ENCODE peak calls at places on chromosomes 13 and 19, in eight cellular contexts. Y is RWPE1, V is cardiac muscle cell, M is IMR-90, C is nephron progenitor cell, T is dorsolateral prefrontal cortex, H is AG09309, Z is right lobe of liver. O is an unnamed sample.

GRCh38 chr13:25085125-25085742 is 10.7 kb upstream of the PABPC3 start:
- DNase-seq in C (peak), H (peak), T (peak), Z (no peak), M (peak), Y (peak), V (peak), O (peak)

GRCh38 chr13:54536112-54536511 is 1507.5 kb downstream of the OLFM4 start:
- DNase-seq in C (no peak), M (no peak), Z (no peak), Y (peak), T (no peak), V (no peak), H (no peak), O (no peak)

GRCh38 chr13:40486518-40487163 is 179.8 kb downstream of the FOXO1 start:
- DNase-seq in H (no peak), T (no peak), Z (no peak), Y (no peak), C (no peak), M (no peak), V (no peak), O (no peak)

GRCh38 chr19:35348909-35349611 is 1.4 kb downstream of the FFAR1 start:
- DNase-seq in V (no peak), Y (no peak), Z (peak), H (no peak), C (no peak), M (no peak), T (peak), O (no peak)

GRCh38 chr13:112755331-112755730 is 65.5 kb downstream of the ATP11A start:
- DNase-seq in C (no peak), Z (no peak), M (no peak), V (no peak), H (no peak), Y (no peak), T (no peak), O (no peak)

GRCh38 chr19:58182577-58182988 is 278 bp upstream of the ZNF274 start:
- DNase-seq in T (no peak), Z (no peak), M (no peak), Y (peak), C (no peak), H (peak), V (no peak), O (no peak)

GRCh38 chr13:61531383-61532065 is 115.9 kb upstream of the PCDH20 start:
- DNase-seq in C (no peak), H (no peak), M (no peak), Y (peak), Z (no peak), T (no peak), V (no peak), O (no peak)

GRCh38 chr19:6213696-6214585 is 65.8 kb downstream of the MLLT1 start:
- DNase-seq in H (no peak), Y (no peak), V (no peak), M (no peak), Z (no peak), T (no peak), C (no peak), O (no peak)

GRCh38 chr19:52991484-52991883 is 22.2 kb upstream of the ERVV-1 start:
- DNase-seq in Y (peak), Z (no peak), M (peak), H (peak), T (no peak), V (peak), C (no peak), O (peak)

GRCh38 chr13:32264407-32264806 is 50.8 kb downstream of the ZAR1L start:
- DNase-seq in Y (no peak), Z (peak), T (no peak), C (no peak), V (peak), H (no peak), M (peak), O (peak)

GRCh38 chr13:99323488-99323887 is 16.3 kb upstream of the GPR183 start:
- DNase-seq in H (no peak), C (no peak), M (peak), Y (no peak), V (no peak), Z (no peak), T (no peak), O (peak)

GRCh38 chr13:105139380-105140285 is 1395.8 kb downstream of the EFNB2 start:
- DNase-seq in H (no peak), M (peak), V (peak), C (no peak), T (peak), Z (peak), Y (no peak), O (peak)

GRCh38 chr19:3606174-3606689 is 443 bp downstream of the TBXA2R start:
- DNase-seq in H (no peak), V (no peak), Y (no peak), M (no peak), Z (peak), C (no peak), T (no peak), O (no peak)

GRCh38 chr13:94198666-94199065 is 280.8 kb downstream of the DCT start:
- DNase-seq in Y (no peak), C (no peak), M (no peak), H (no peak), V (peak), Z (no peak), T (no peak), O (peak)

GRCh38 chr19:34475026-34475974 is 6.3 kb upstream of the WTIP start:
- DNase-seq in V (peak), Z (no peak), H (peak), C (no peak), M (peak), Y (peak), T (no peak), O (peak)

GRCh38 chr19:3249408-3249807 is 24.9 kb downstream of the CELF5 start:
- DNase-seq in Z (no peak), H (no peak), V (no peak), M (no peak), T (no peak), Y (no peak), C (no peak), O (no peak)

GRCh38 chr13:101618440-101619187 is 166.1 kb downstream of the ITGBL1 start:
- DNase-seq in Y (no peak), H (no peak), V (no peak), Z (no peak), M (no peak), T (no peak), C (no peak), O (no peak)

GRCh38 chr13:50707533-50708096 is 135.9 kb downstream of the DLEU7 start:
- DNase-seq in C (no peak), Z (no peak), T (no peak), Y (no peak), M (no peak), H (no peak), V (no peak), O (no peak)

GRCh38 chr13:95698047-95698749 is 21.3 kb downstream of the DNAJC3 start:
- DNase-seq in H (no peak), M (peak), Z (no peak), Y (no peak), V (peak), C (no peak), T (no peak), O (peak)

GRCh38 chr13:30898721-30899188 is 7.3 kb upstream of the MEDAG start:
- DNase-seq in M (peak), T (no peak), H (peak), V (peak), Z (no peak), Y (peak), C (no peak), O (peak)

GRCh38 chr13:46345400-46345799 is 41.7 kb downstream of the RUBCNL start:
- DNase-seq in H (no peak), M (no peak), Z (no peak), T (no peak), V (peak), C (no peak), Y (no peak), O (no peak)

GRCh38 chr19:58182989-58183821 is at the start of gene ZNF274:
- DNase-seq in T (peak), M (peak), V (peak), Z (peak), Y (peak), H (peak), C (peak), O (peak)

GRCh38 chr13:97101912-97102311 is 107.6 kb upstream of the OXGR1 start:
- DNase-seq in C (no peak), Z (no peak), T (no peak), Y (no peak), V (no peak), M (no peak), H (no peak), O (no peak)

GRCh38 chr19:23882493-23882892 is 32.2 kb upstream of the ZNF726 start:
- DNase-seq in Z (peak), C (no peak), M (no peak), Y (no peak), V (no peak), H (no peak), T (no peak), O (no peak)

DNA sequence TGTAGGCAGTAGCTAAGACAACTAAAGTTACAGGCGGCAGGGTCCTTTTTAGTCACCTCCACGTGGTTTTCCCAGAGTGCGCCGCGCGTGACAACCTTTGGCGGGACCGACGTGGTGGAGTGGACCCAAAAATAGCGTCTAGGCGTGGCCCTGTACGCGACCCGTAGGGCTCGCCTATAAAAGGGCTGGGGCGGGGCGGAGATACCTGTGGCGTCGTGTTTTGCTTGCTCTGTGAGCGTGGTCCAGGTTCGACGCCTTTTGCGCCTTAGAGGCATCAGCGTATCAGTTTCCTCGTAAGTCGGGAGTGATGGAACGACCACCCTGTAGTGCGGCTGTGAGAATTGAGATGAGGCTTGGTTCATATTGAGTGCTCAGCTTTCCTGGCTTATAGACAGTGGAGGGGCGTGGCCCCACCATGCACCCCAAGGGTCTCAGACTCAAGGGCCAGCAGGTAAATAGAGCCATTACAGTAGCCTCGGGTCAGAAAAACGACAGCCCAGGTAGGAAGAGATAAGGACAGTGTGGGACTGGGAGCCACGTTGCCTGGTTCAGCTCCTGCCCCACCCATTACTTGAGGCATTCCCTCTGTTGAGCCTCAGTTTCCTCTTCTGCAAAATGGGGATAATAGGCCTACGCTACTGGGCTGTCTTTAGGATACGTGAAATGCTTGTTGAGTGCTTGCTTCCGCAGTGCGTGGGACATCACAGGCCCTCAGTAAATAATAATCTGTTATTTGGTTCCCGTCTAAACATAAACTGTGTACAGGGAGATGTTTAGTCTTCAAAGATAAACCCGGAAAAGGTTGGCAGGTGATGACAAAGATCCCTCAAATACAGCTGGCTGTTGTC is 690 bp upstream of the TMED1 start:
- DNase-seq in Z (peak), M (no peak), H (no peak), V (peak), Y (peak), T (peak), C (peak), O (peak)
- TF ChIP-seq CTCF in Z (no peak), M (no peak), H (no peak), V (no peak), Y (no peak), T (no peak), C (no peak), O (no peak)

GRCh38 chr13:75353786-75354193 is 128.2 kb downstream of the TBC1D4 start:
- DNase-seq in T (no peak), C (no peak), M (peak), H (no peak), Z (no peak), V (peak), Y (no peak), O (no peak)
- TF ChIP-seq CTCF in T (no peak), C (no peak), M (no peak), H (no peak), Z (no peak), V (no peak), Y (no peak), O (no peak)

GRCh38 chr13:83824561-83824960 is 57.7 kb downstream of the SLITRK1 start:
- DNase-seq in H (no peak), M (no peak), V (no peak), C (no peak), Z (no peak), T (peak), Y (no peak), O (no peak)
- TF ChIP-seq CTCF in H (no peak), M (no peak), V (no peak), C (no peak), Z (no peak), T (no peak), Y (no peak), O (no peak)

GRCh38 chr13:111270765-111271164 is 49.7 kb upstream of the TEX29 start:
- DNase-seq in C (no peak), Y (no peak), T (no peak), Z (no peak), M (peak), H (peak), V (no peak), O (peak)

GRCh38 chr13:111270126-111270525 is 50.3 kb upstream of the TEX29 start:
- DNase-seq in V (no peak), T (no peak), C (no peak), Y (no peak), Z (no peak), M (no peak), H (no peak), O (no peak)

GRCh38 chr13:111272117-111272516 is 48.3 kb upstream of the TEX29 start:
- DNase-seq in T (no peak), C (no peak), V (no peak), Y (no peak), Z (no peak), H (no peak), M (no peak), O (no peak)

GRCh38 chr13:111269508-111269907 is 50.9 kb upstream of the TEX29 start:
- DNase-seq in Z (no peak), C (no peak), V (no peak), T (no peak), H (no peak), Y (no peak), M (no peak), O (no peak)

DNA sequence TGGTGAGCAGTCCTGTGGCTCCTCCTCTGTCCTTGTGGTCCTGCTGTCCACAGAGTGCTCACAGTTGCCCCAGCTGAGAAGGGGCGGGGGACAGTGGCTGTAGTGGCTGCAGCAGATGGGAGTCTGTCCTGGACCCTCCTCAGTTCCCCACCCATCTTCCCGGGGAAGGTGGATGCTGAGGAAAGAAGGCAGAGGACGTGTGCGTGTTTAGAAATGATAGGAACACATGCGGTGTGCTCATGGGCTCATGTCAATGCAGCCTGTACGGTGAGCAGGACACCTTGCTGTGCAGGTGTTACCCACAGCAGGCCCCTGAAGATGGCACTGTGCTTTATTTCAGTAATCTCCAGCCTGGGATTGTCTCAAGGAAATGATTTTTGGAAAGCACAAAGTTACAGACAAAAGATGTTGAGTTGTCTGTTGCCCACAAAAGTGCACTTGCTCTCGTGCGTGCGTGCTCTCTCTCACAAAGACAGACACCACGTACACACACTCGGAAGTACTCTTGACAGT is 49.2 kb upstream of the TEX29 start:
- DNase-seq in H (no peak), C (no peak), Y (no peak), V (no peak), M (no peak), Z (no peak), T (no peak), O (no peak)
- TF ChIP-seq CTCF in H (no peak), C (no peak), Y (no peak), V (no peak), M (no peak), Z (no peak), T (no peak), O (no peak)

GRCh38 chr19:10895920-10896319 is 24.6 kb downstream of the CARM1 start:
- DNase-seq in T (no peak), V (no peak), Z (no peak), Y (no peak), M (no peak), C (peak), H (no peak), O (no peak)
- TF ChIP-seq CTCF in T (no peak), V (peak), Z (no peak), Y (no peak), M (no peak), C (no peak), H (no peak), O (no peak)

GRCh38 chr19:2119916-2120785 is 23.4 kb downstream of the IZUMO4 start:
- DNase-seq in T (no peak), Y (no peak), C (peak), Z (no peak), V (no peak), H (no peak), M (no peak), O (no peak)

GRCh38 chr19:2122251-2122650 is 25.5 kb downstream of the IZUMO4 start:
- DNase-seq in V (no peak), H (no peak), T (no peak), M (no peak), Z (no peak), C (no peak), Y (no peak), O (no peak)

GRCh38 chr19:2121416-2122051 is 24.8 kb downstream of the IZUMO4 start:
- DNase-seq in C (no peak), V (no peak), T (no peak), Y (no peak), H (no peak), Z (no peak), M (no peak), O (no peak)

GRCh38 chr19:2122982-2123381 is 26.3 kb downstream of the IZUMO4 start:
- DNase-seq in M (no peak), C (no peak), Z (no peak), Y (no peak), T (no peak), H (no peak), V (no peak), O (no peak)

DNA sequence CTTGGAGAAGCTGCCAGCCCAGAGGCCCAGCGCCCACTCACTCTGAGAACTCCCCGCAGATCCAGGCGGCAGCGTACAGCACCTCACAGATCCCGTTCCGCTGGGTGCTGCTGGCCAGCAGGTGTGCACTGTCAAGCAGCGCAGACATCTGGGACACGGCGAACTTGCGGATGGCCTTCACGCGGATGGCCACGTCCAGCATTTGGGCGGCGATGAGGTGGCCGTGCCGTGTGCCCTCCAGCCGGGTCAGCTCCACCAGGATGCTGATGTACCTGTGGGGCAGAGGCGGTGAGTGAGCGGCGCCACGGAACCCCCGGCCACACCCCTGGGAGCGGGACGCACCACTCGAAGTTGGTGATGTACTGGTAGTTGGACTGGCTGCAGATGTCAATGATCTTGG is 24.1 kb downstream of the IZUMO4 start:
- DNase-seq in T (no peak), C (no peak), H (no peak), V (no peak), Z (no peak), M (no peak), Y (no peak), O (no peak)
- TF ChIP-seq CTCF in T (no peak), C (no peak), H (no peak), V (no peak), Z (no peak), M (no peak), Y (no peak), O (no peak)

GRCh38 chr13:68810660-68811059 is 1297.0 kb upstream of the ATXN8OS start:
- DNase-seq in Z (no peak), Y (no peak), M (no peak), H (no peak), T (no peak), C (no peak), V (no peak), O (no peak)
- TF ChIP-seq CTCF in Z (no peak), Y (peak), M (no peak), H (no peak), T (no peak), C (no peak), V (no peak), O (no peak)

DNA sequence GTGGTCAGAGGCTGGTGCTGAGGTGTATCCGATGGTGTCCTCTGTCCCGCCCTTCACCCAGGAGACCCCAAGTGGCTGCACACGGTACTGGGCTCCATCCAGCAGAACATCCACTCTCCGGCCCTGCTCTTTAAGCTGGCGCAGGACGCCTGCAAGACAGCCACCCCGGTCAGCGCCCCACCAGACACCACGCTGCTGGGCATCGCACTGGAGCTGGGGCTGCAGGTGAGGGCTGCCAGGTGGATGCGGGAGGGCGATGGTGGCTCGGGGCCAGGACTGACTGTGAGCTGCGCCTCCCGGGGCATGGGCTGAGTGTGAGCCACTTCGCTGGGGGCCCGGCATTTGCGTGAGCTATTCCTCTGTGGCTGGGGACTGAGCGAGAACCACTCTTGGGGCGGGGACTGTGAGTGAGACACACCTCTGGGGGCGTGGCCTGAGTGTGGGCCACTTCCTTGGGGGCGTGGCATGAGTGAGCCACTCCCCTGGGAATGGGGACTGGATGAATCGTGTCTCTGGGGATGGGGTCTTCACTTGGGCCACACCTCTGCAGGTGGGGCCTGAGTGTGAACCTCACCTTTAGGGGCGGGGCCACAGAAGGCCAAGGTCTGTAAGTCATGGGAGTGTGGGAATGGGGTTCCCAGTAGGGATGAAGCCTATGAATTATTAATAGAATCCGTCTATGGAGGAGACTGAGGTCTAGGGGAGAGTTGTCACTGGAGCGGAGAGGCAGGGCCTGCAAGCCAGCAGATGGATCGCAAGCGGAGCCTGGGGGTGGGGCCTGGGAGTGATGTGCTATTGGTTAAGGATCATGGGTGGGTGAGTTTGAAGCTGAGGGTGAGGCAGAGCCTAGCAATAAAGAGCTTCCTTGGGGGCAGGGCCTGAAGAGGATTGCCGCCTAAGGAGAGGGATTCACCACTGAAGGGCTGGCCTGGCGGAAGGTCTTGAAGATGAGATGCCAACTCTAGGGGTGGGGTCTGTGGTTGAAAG is 30.5 kb downstream of the ZSWIM4 start:
- DNase-seq in Y (no peak), C (peak), H (no peak), T (no peak), M (no peak), Z (no peak), V (no peak), O (peak)
- TF ChIP-seq CTCF in Y (no peak), C (no peak), H (peak), T (no peak), M (peak), Z (no peak), V (no peak), O (peak)

O was measured in cardiac fibroblast.